ENCODE peak calls at places on chromosomes 3 and 15, in eight cellular contexts. P, Y, O, V, F, Q, X and A are unnamed samples.
A peak's percentile ranks its signal among the peaks of the same experiment; 100 is the strongest.

GRCh38 chr3:52143616-52144015 is 10.6 kb downstream of the POC1A start:
- DNase-seq in P (no peak), Y (no peak), O (no peak), V (no peak), F (no peak), Q (no peak), X (no peak), A (no peak)

GRCh38 chr3:181629029-181629428 is 82.7 kb upstream of the SOX2 start:
- DNase-seq in P (peak; percentile 54), Y (no peak), O (no peak), V (no peak), F (no peak), Q (no peak), X (no peak), A (no peak)

GRCh38 chr15:74511583-74511982 is 29.4 kb upstream of the ARID3B start:
- DNase-seq in P (peak; percentile 16), Y (no peak), O (no peak), V (no peak), F (no peak), Q (no peak), X (no peak), A (no peak)

GRCh38 chr15:98421419-98422085 is 226.8 kb upstream of the IGF1R start:
- DNase-seq in P (peak; percentile 20), Y (no peak), O (no peak), V (peak; percentile 59), F (peak; percentile 34), Q (peak; percentile 91), X (peak; percentile 26), A (peak; percentile 89)

GRCh38 chr15:92599394-92599970 is 56.1 kb downstream of the FAM174B start:
- DNase-seq in P (peak; percentile 8), Y (no peak), O (no peak), V (no peak), F (no peak), Q (no peak), X (no peak), A (no peak)

GRCh38 chr15:93087825-93088199 is 1.2 kb downstream of the RGMA start:
- DNase-seq in P (peak; percentile 73), Y (no peak), O (peak; percentile 78), V (peak; percentile 15), F (peak; percentile 80), Q (peak; percentile 90), X (peak; percentile 57), A (peak; percentile 77)

GRCh38 chr3:141287326-141287725 is 55.7 kb downstream of the PXYLP1 start:
- DNase-seq in P (no peak), Y (no peak), O (no peak), V (no peak), F (no peak), Q (no peak), X (no peak), A (no peak)

GRCh38 chr15:29309139-29309538 is 39.5 kb upstream of the NSMCE3 start:
- DNase-seq in P (no peak), Y (no peak), O (no peak), V (no peak), F (no peak), Q (no peak), X (peak; percentile 17), A (no peak)

GRCh38 chr15:99104788-99105515 is at the start of gene SYNM:
- DNase-seq in P (peak; percentile 56), Y (no peak), O (no peak), V (no peak), F (peak; percentile 90), Q (peak; percentile 92), X (peak; percentile 38), A (peak; percentile 98)

GRCh38 chr3:136142592-136142991 is 53.5 kb downstream of the MSL2 start:
- DNase-seq in P (peak; percentile 83), Y (peak; percentile 71), O (no peak), V (no peak), F (peak; percentile 76), Q (no peak), X (no peak), A (peak; percentile 39)

GRCh38 chr15:40420793-40421192 is 15.2 kb downstream of the IVD start:
- DNase-seq in P (no peak), Y (no peak), O (no peak), V (no peak), F (no peak), Q (peak; percentile 76), X (no peak), A (no peak)

GRCh38 chr3:186365202-186365974 is 3.4 kb upstream of the DGKG start:
- DNase-seq in P (peak; percentile 27), Y (no peak), O (no peak), V (no peak), F (no peak), Q (peak; percentile 49), X (no peak), A (no peak)

GRCh38 chr3:27639271-27639670 is 82.9 kb downstream of the EOMES start:
- DNase-seq in P (no peak), Y (no peak), O (no peak), V (no peak), F (no peak), Q (no peak), X (no peak), A (no peak)